ENCODE peak calls at places on chromosomes 1 and 21, in seven cellular contexts. T is activated naive CD4-positive, alpha-beta T cell treated with anti-CD3 and anti-CD28 coated beads, Interleukin-2, amount 10 ng/mL, durations not matched to agents 7 days and 5 days; J is T follicular helper cell; Z is G401; C is stimulated activated CD4-positive, alpha-beta T cell treated with anti-CD3 and anti-CD28 coated beads, Interleukin-12 subunit alpha, Interleukin-12 subunit beta, amount 100 ng/mL, for 4 hours; O is AG08396; P is NCI-H2107. F is an unnamed sample.

GRCh38 chr1:61403863-61404615 is 320.9 kb downstream of the TM2D1 start:
- DNase-seq in T (no peak), J (no peak), Z (no peak), C (no peak), O (no peak), P (no peak), F (no peak)

GRCh38 chr1:27296773-27297214 is 25.2 kb upstream of the TMEM222 start:
- DNase-seq in T (peak), J (peak), Z (peak), C (peak), O (peak), P (peak), F (peak)

GRCh38 chr21:41801256-41801655 is 34.4 kb upstream of the RIPK4 start:
- DNase-seq in T (no peak), J (no peak), Z (no peak), C (no peak), O (no peak), P (no peak), F (no peak)

GRCh38 chr1:8629241-8630091 is 188.0 kb downstream of the RERE start:
- DNase-seq in T (no peak), J (no peak), Z (peak), C (no peak), O (peak), P (no peak), F (no peak)

GRCh38 chr1:32240140-32240951 is 6.7 kb upstream of the FAM167B start:
- DNase-seq in T (peak), J (peak), Z (peak), C (peak), O (peak), P (peak), F (no peak)

GRCh38 chr1:85351202-85351828 is 74.9 kb upstream of the BCL10 start:
- DNase-seq in T (no peak), J (no peak), Z (no peak), C (no peak), O (no peak), P (no peak), F (no peak)

GRCh38 chr1:91549041-91549735 is 48.5 kb downstream of the CDC7 start:
- DNase-seq in T (peak), J (no peak), Z (no peak), C (no peak), O (no peak), P (no peak), F (no peak)

GRCh38 chr1:1066403-1067283 is 7.5 kb downstream of the RNF223 start:
- DNase-seq in T (no peak), J (no peak), Z (no peak), C (no peak), O (no peak), P (no peak), F (peak)

GRCh38 chr1:184376359-184376758 is 10.5 kb upstream of the C1orf21 start:
- DNase-seq in T (no peak), J (no peak), Z (no peak), C (no peak), O (no peak), P (no peak), F (no peak)